ENCODE peak calls at places on chromosomes 1 and 21, in six cellular contexts. L is H9; F is fibroblast of pulmonary artery; H is GM12892; X is foreskin fibroblast; D is stimulated activated naive CD8-positive, alpha-beta T cell treated with anti-CD3 and anti-CD28 coated beads, Interleukin-15, Interleukin-2, amounts not matched to agents 100 U/mL and 50 U/mL, for 24 hours. V is an unnamed sample.

GRCh38 chr1:27601771-27602509 is 2.0 kb downstream of the AHDC1 start:
- DNase-seq in H (no peak), D (peak), X (no peak), F (no peak), L (no peak), V (no peak)

GRCh38 chr1:19517017-19517416 is 31.7 kb upstream of the CAPZB start:
- DNase-seq in X (no peak), D (no peak), H (no peak), L (no peak), F (no peak), V (no peak)

GRCh38 chr1:86068126-86068805 is 88.3 kb downstream of the COL24A1 start:
- DNase-seq in F (peak), H (no peak), D (no peak), L (peak), X (peak), V (no peak)

GRCh38 chr21:42635848-42636534 is 17.4 kb upstream of the PDE9A start:
- DNase-seq in D (no peak), X (no peak), F (no peak), L (no peak), H (no peak), V (no peak)

GRCh38 chr1:197481101-197481500 is 213.0 kb downstream of the CRB1 start:
- DNase-seq in X (peak), F (no peak), D (peak), L (no peak), H (no peak), V (no peak)

GRCh38 chr1:248802454-248802853 is 23.3 kb downstream of the SH3BP5L start:
- DNase-seq in L (no peak), D (no peak), F (no peak), H (no peak), X (no peak), V (no peak)

GRCh38 chr1:112998592-112999235 is 42.7 kb upstream of the SLC16A1 start:
- DNase-seq in H (no peak), X (peak), F (peak), D (no peak), L (no peak), V (no peak)

GRCh38 chr1:167052389-167052788 is 37.8 kb downstream of the GPA33 start:
- DNase-seq in X (no peak), D (no peak), H (no peak), F (peak), L (peak), V (no peak)

GRCh38 chr1:40980453-40981121 is 1.1 kb downstream of the CTPS1 start:
- DNase-seq in F (no peak), X (no peak), H (peak), D (peak), L (peak), V (no peak)